ENCODE peak calls at places on chromosomes 11 and 22, in four cellular contexts. One of them, this sample, is unnamed.

GRCh38 chr11:66617148-66617814 is 851 bp downstream of the RBM14 start:
- DNase-seq in GM12865: no peak
- DNase-seq in GM12878: no peak
- DNase-seq in WTC11: no peak
- DNase-seq in this sample: no peak

GRCh38 chr11:124934862-124935547 is 842 bp downstream of the HEPACAM start:
- DNase-seq in GM12865: no peak
- DNase-seq in GM12878: no peak
- DNase-seq in WTC11: no peak
- DNase-seq in this sample: no peak

GRCh38 chr11:68043349-68044144 is 4.7 kb downstream of the TCIRG1 start:
- DNase-seq in GM12865: no peak
- DNase-seq in GM12878: no peak
- DNase-seq in WTC11: no peak
- DNase-seq in this sample: no peak

GRCh38 chr22:41341012-41341411 is 39.7 kb downstream of the ZC3H7B start:
- DNase-seq in GM12865: no peak
- DNase-seq in GM12878: no peak
- DNase-seq in WTC11: no peak
- DNase-seq in this sample: no peak

GRCh38 chr11:28100665-28101064 is 7.3 kb downstream of the KIF18A start:
- DNase-seq in GM12865: no peak
- DNase-seq in GM12878: no peak
- DNase-seq in WTC11: no peak
- DNase-seq in this sample: no peak

GRCh38 chr22:50118557-50119168 is 28.9 kb downstream of the MOV10L1 start:
- DNase-seq in GM12865: no peak
- DNase-seq in GM12878: no peak
- DNase-seq in WTC11: no peak
- DNase-seq in this sample: peak; percentile 27

GRCh38 chr11:65187146-65187675 is 5.5 kb downstream of the CAPN1 start:
- DNase-seq in GM12865: no peak
- DNase-seq in GM12878: no peak
- DNase-seq in WTC11: no peak
- DNase-seq in this sample: no peak

GRCh38 chr11:16612801-16613400 is 125.5 kb upstream of the C11orf58 start:
- DNase-seq in GM12865: no peak
- DNase-seq in GM12878: no peak
- DNase-seq in WTC11: no peak
- DNase-seq in this sample: no peak

GRCh38 chr11:67312187-67313021 is 9.1 kb downstream of the SSH3 start:
- DNase-seq in GM12865: no peak
- DNase-seq in GM12878: no peak
- DNase-seq in WTC11: no peak
- DNase-seq in this sample: peak; percentile 87

GRCh38 chr22:32612834-32613233 is 138.2 kb downstream of the FBXO7 start:
- DNase-seq in GM12865: no peak
- DNase-seq in GM12878: no peak
- DNase-seq in WTC11: no peak
- DNase-seq in this sample: no peak

GRCh38 chr11:13247606-13248320 is 29.8 kb upstream of the BMAL1 start:
- DNase-seq in GM12865: no peak
- DNase-seq in GM12878: no peak
- DNase-seq in WTC11: no peak
- DNase-seq in this sample: no peak

GRCh38 chr11:47514825-47515647 is 37.9 kb downstream of the CELF1 start:
- DNase-seq in GM12865: peak; percentile 73
- DNase-seq in GM12878: no peak
- DNase-seq in WTC11: no peak
- DNase-seq in this sample: no peak

GRCh38 chr22:27628891-27629631 is 172.5 kb downstream of the MN1 start:
- DNase-seq in GM12865: no peak
- DNase-seq in GM12878: no peak
- DNase-seq in WTC11: no peak
- DNase-seq in this sample: peak; percentile 70

GRCh38 chr22:21709688-21710087 is 25.9 kb downstream of the YPEL1 start:
- DNase-seq in GM12865: no peak
- DNase-seq in GM12878: no peak
- DNase-seq in WTC11: no peak
- DNase-seq in this sample: no peak

GRCh38 chr11:65127473-65128181 is 5.5 kb downstream of the MRPL49 start:
- DNase-seq in GM12865: no peak
- DNase-seq in GM12878: no peak
- DNase-seq in WTC11: no peak
- DNase-seq in this sample: no peak

GRCh38 chr11:18540207-18541009 is 13.7 kb upstream of the TSG101 start:
- DNase-seq in GM12865: peak; percentile 32
- DNase-seq in GM12878: no peak
- DNase-seq in WTC11: no peak
- DNase-seq in this sample: no peak

GRCh38 chr11:10909141-10909883 is 51.5 kb upstream of the ZBED5 start:
- DNase-seq in GM12865: no peak
- DNase-seq in GM12878: no peak
- DNase-seq in WTC11: no peak
- DNase-seq in this sample: peak; percentile 21

GRCh38 chr11:74283580-74284180 is 27.8 kb downstream of the P4HA3 start:
- DNase-seq in GM12865: no peak
- DNase-seq in GM12878: no peak
- DNase-seq in WTC11: no peak
- DNase-seq in this sample: no peak

GRCh38 chr22:35484651-35485372 is 55.8 kb upstream of the RASD2 start:
- DNase-seq in GM12865: no peak
- DNase-seq in GM12878: no peak
- DNase-seq in WTC11: no peak
- DNase-seq in this sample: no peak

GRCh38 chr11:8658210-8658968 is 24.1 kb downstream of the TRIM66 start:
- DNase-seq in GM12865: no peak
- DNase-seq in GM12878: no peak
- DNase-seq in WTC11: no peak
- DNase-seq in this sample: no peak

GRCh38 chr22:49965291-49966040 is 4.9 kb downstream of the PIM3 start:
- DNase-seq in GM12865: no peak
- DNase-seq in GM12878: no peak
- DNase-seq in WTC11: peak; percentile 11
- DNase-seq in this sample: no peak

GRCh38 chr11:2579315-2580060 is 120.3 kb downstream of the KCNQ1OT1 start:
- DNase-seq in GM12865: no peak
- DNase-seq in GM12878: no peak
- DNase-seq in WTC11: peak; percentile 11
- DNase-seq in this sample: no peak

GRCh38 chr11:93903989-93904388 is 53.6 kb upstream of the VSTM5 start:
- DNase-seq in GM12865: no peak
- DNase-seq in GM12878: no peak
- DNase-seq in WTC11: no peak
- DNase-seq in this sample: no peak

GRCh38 chr22:32226236-32227119 is 21.6 kb upstream of the RFPL2 start:
- DNase-seq in GM12865: no peak
- DNase-seq in GM12878: no peak
- DNase-seq in WTC11: no peak
- DNase-seq in this sample: no peak

GRCh38 chr11:75790986-75791385 is 22.4 kb downstream of the DGAT2 start:
- DNase-seq in GM12865: no peak
- DNase-seq in GM12878: no peak
- DNase-seq in WTC11: no peak
- DNase-seq in this sample: no peak

GRCh38 chr22:46614070-46614931 is 5.9 kb upstream of the GRAMD4 start:
- DNase-seq in GM12865: peak; percentile 82
- DNase-seq in GM12878: peak; percentile 70
- DNase-seq in WTC11: no peak
- DNase-seq in this sample: no peak

GRCh38 chr11:37504925-37505324 is 906.9 kb upstream of the RAG2 start:
- DNase-seq in GM12865: no peak
- DNase-seq in GM12878: no peak
- DNase-seq in WTC11: no peak
- DNase-seq in this sample: peak; percentile 54

GRCh38 chr11:64854534-64855502 is 10.4 kb upstream of the CDC42BPG start:
- DNase-seq in GM12865: no peak
- DNase-seq in GM12878: no peak
- DNase-seq in WTC11: no peak
- DNase-seq in this sample: peak; percentile 97

GRCh38 chr11:70297341-70297740 is 26.9 kb downstream of the PPFIA1 start:
- DNase-seq in GM12865: no peak
- DNase-seq in GM12878: no peak
- DNase-seq in WTC11: no peak
- DNase-seq in this sample: no peak

GRCh38 chr22:26610072-26610958 is 7.5 kb downstream of the CRYBB1 start:
- DNase-seq in GM12865: peak; percentile 95
- DNase-seq in GM12878: peak; percentile 93
- DNase-seq in WTC11: no peak
- DNase-seq in this sample: no peak

GRCh38 chr11:7418916-7419315 is 66.4 kb upstream of the OLFML1 start:
- DNase-seq in GM12865: no peak
- DNase-seq in GM12878: no peak
- DNase-seq in WTC11: no peak
- DNase-seq in this sample: no peak

DNA sequence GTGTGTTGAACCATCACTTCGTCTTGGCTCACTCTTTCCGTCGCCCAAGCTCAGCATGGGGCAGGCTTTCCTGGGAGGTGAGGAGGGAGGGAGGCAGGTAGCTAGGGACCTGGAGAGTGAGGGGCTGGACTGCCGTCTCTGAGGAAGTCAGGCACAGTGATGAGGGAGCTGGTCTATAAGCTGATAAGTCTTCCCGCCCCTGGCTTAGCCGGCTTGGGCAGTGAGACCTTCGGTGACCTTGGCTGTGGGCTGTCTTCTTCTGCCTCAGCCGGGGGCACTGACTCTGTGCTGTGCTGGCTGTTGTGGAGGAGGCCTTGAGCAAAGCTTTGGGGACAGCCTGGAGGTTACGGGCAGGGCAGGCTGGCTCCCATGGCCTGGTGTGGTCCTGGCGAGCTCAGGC is 18.7 kb downstream of the GNAZ start:
- DNase-seq in GM12865: no peak
- DNase-seq in GM12878: no peak
- DNase-seq in WTC11: no peak
- DNase-seq in this sample: no peak
- TF ChIP-seq CTCF in GM12865: no peak
- TF ChIP-seq CTCF in GM12878: no peak
- TF ChIP-seq CTCF in WTC11: no peak
- TF ChIP-seq CTCF in this sample: no peak

GRCh38 chr11:122294041-122294440 is 178.0 kb upstream of the BLID start:
- DNase-seq in GM12865: no peak
- DNase-seq in GM12878: no peak
- DNase-seq in WTC11: no peak
- DNase-seq in this sample: no peak

DNA sequence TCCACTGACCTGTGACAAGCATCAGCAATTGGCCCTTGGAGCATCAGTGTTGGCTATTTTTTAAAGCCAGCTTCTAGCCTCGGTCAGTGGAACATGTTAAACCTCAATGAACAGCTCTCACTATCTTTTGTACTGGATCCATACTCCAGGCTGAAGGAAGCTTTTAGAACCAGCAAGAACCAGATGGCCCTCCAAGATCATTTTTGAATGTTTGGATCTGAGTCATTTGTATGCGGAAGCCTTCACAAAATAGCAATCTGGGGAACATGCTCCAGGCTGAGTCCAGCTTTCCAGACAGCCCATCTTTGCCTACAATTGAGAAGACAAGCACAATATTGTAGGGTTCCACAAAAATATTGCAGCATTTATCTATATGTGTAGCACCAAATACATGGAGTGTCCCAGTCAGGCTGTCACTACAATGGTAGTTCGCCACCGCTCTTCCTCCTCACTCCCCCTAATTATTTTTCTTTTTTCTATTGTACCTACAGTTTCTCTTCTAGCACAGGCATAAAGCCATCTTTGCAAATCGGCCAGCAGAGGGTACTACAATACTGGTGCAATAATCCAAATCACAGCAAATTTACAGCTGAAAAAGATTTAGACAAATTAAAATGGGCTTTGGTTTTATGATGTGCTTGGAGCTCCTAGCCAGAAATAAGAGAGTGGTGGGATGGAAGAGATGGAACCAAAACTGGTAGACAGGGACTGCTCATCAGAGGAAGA is 177.4 kb upstream of the BLID start:
- DNase-seq in GM12865: no peak
- DNase-seq in GM12878: no peak
- DNase-seq in WTC11: no peak
- DNase-seq in this sample: no peak
- TF ChIP-seq CTCF in GM12865: no peak
- TF ChIP-seq CTCF in GM12878: no peak
- TF ChIP-seq CTCF in WTC11: no peak
- TF ChIP-seq CTCF in this sample: no peak

GRCh38 chr11:762421-763072 is 14.7 kb downstream of the GATD1 start:
- DNase-seq in GM12865: no peak
- DNase-seq in GM12878: no peak
- DNase-seq in WTC11: no peak
- DNase-seq in this sample: peak; percentile 77
- TF ChIP-seq CTCF in GM12865: peak; percentile 13
- TF ChIP-seq CTCF in GM12878: no peak
- TF ChIP-seq CTCF in WTC11: no peak
- TF ChIP-seq CTCF in this sample: peak; percentile 57

GRCh38 chr11:61334434-61335354 is 1.7 kb downstream of the TKFC start:
- DNase-seq in GM12865: no peak
- DNase-seq in GM12878: no peak
- DNase-seq in WTC11: no peak
- DNase-seq in this sample: peak; percentile 10
- TF ChIP-seq CTCF in GM12865: no peak
- TF ChIP-seq CTCF in GM12878: no peak
- TF ChIP-seq CTCF in WTC11: no peak
- TF ChIP-seq CTCF in this sample: no peak

GRCh38 chr11:46416656-46417055 is 25.1 kb upstream of the CHRM4 start:
- DNase-seq in GM12865: no peak
- DNase-seq in GM12878: no peak
- DNase-seq in WTC11: no peak
- DNase-seq in this sample: no peak
- TF ChIP-seq CTCF in GM12865: no peak
- TF ChIP-seq CTCF in GM12878: no peak
- TF ChIP-seq CTCF in WTC11: no peak
- TF ChIP-seq CTCF in this sample: no peak

DNA sequence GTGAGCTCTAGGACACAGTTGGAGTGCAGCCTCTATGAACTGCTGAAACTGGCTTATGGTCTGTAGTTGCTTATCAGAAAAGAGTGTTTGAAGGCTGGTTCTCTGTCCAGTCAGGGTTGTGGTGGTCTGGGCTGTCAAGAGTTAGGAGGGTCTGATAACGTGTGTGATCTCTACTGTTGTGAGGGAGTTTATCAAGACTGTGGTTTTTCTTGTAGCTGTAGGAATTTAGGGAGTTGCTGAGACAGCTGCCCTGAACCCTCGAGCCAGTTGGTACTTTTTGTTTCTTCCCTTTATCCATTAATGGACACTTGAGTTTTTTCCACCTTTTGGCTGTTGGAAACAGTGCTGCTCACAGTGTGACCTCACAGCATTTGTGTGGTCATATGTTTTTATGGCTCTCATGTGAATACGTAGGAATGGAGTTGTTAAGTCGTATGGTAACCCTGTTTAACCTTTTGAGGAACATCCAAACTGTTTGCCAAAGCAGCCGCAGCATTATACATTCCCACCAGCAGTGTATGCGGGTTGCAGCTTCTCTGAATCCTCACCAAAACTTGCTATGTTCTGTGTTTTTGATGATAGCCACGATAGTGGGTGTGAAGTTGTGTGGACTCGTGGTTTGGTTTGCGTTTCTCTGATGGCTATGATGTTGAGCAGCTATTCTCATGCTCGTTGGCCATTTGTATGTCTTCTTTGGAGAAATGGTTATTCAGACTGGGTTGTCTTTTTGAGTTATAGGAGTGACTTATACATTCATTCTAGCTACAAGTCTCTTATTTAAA is 20.9 kb upstream of the DGCR8 start:
- DNase-seq in GM12865: no peak
- DNase-seq in GM12878: no peak
- DNase-seq in WTC11: no peak
- DNase-seq in this sample: no peak
- TF ChIP-seq CTCF in GM12865: no peak
- TF ChIP-seq CTCF in GM12878: no peak
- TF ChIP-seq CTCF in WTC11: no peak
- TF ChIP-seq CTCF in this sample: no peak

This sample was measured in Calu3.